ENCODE peak calls at places on chromosome 13, in four cellular contexts. One of them, this sample, is unnamed.

GRCh38 chr13:85093808-85094207 is 705.4 kb downstream of the SLITRK6 start:
- DNase-seq in mesendoderm: peak
- DNase-seq in neuronal stem cell: no peak
- DNase-seq in IMR-90: no peak
- DNase-seq in this sample: peak

GRCh38 chr13:73138967-73139491 is 80.2 kb downstream of the KLF5 start:
- DNase-seq in mesendoderm: no peak
- DNase-seq in IMR-90: no peak
- DNase-seq in neuronal stem cell: no peak
- DNase-seq in this sample: peak

GRCh38 chr13:101242720-101243119 is 173.6 kb downstream of the NALCN start:
- DNase-seq in IMR-90: peak
- DNase-seq in neuronal stem cell: no peak
- DNase-seq in mesendoderm: no peak
- DNase-seq in this sample: no peak

GRCh38 chr13:102940143-102940542 is 94.3 kb downstream of the ERCC5 start:
- DNase-seq in mesendoderm: peak
- DNase-seq in IMR-90: no peak
- DNase-seq in neuronal stem cell: no peak
- DNase-seq in this sample: no peak

GRCh38 chr13:49669735-49670309 is 21.5 kb downstream of the EBPL start:
- DNase-seq in IMR-90: peak
- DNase-seq in neuronal stem cell: peak
- DNase-seq in mesendoderm: peak
- DNase-seq in this sample: peak

GRCh38 chr13:31670831-31671617 is 68.3 kb upstream of the RXFP2 start:
- DNase-seq in mesendoderm: no peak
- DNase-seq in IMR-90: no peak
- DNase-seq in neuronal stem cell: no peak
- DNase-seq in this sample: no peak

GRCh38 chr13:78875792-78876580 is 217.0 kb upstream of the OBI1 start:
- DNase-seq in neuronal stem cell: no peak
- DNase-seq in IMR-90: no peak
- DNase-seq in mesendoderm: peak
- DNase-seq in this sample: no peak

GRCh38 chr13:95485045-95485517 is 67.4 kb upstream of the CLDN10 start:
- DNase-seq in neuronal stem cell: no peak
- DNase-seq in mesendoderm: peak
- DNase-seq in IMR-90: peak
- DNase-seq in this sample: peak

GRCh38 chr13:92122454-92122853 is 724.0 kb downstream of the GPC5 start:
- DNase-seq in neuronal stem cell: no peak
- DNase-seq in IMR-90: no peak
- DNase-seq in mesendoderm: no peak
- DNase-seq in this sample: peak

GRCh38 chr13:101157261-101157660 is 259.0 kb downstream of the NALCN start:
- DNase-seq in mesendoderm: peak
- DNase-seq in IMR-90: no peak
- DNase-seq in neuronal stem cell: no peak
- DNase-seq in this sample: no peak

GRCh38 chr13:23899555-23899954 is 2.3 kb upstream of the C1QTNF9B start:
- DNase-seq in neuronal stem cell: no peak
- DNase-seq in mesendoderm: no peak
- DNase-seq in IMR-90: peak
- DNase-seq in this sample: peak

GRCh38 chr13:44331912-44332840 is 41.4 kb upstream of the SERP2 start:
- DNase-seq in mesendoderm: no peak
- DNase-seq in neuronal stem cell: no peak
- DNase-seq in IMR-90: peak
- DNase-seq in this sample: no peak

GRCh38 chr13:113592571-113592970 is 8.0 kb downstream of the TFDP1 start:
- DNase-seq in mesendoderm: no peak
- DNase-seq in IMR-90: no peak
- DNase-seq in neuronal stem cell: no peak
- DNase-seq in this sample: no peak

GRCh38 chr13:50712469-50712868 is 131.0 kb downstream of the DLEU7 start:
- DNase-seq in mesendoderm: no peak
- DNase-seq in neuronal stem cell: no peak
- DNase-seq in IMR-90: no peak
- DNase-seq in this sample: no peak

GRCh38 chr13:80666782-80667537 is 326.0 kb upstream of the SPRY2 start:
- DNase-seq in IMR-90: no peak
- DNase-seq in neuronal stem cell: no peak
- DNase-seq in mesendoderm: no peak
- DNase-seq in this sample: no peak

GRCh38 chr13:43916828-43917227 is 37.1 kb downstream of the LACC1 start:
- DNase-seq in neuronal stem cell: no peak
- DNase-seq in mesendoderm: no peak
- DNase-seq in IMR-90: no peak
- DNase-seq in this sample: no peak

GRCh38 chr13:32195713-32196112 is 119.5 kb downstream of the ZAR1L start:
- DNase-seq in mesendoderm: no peak
- DNase-seq in neuronal stem cell: no peak
- DNase-seq in IMR-90: no peak
- DNase-seq in this sample: peak

GRCh38 chr13:27273658-27274425 is 3.2 kb downstream of the RASL11A start:
- DNase-seq in IMR-90: peak
- DNase-seq in neuronal stem cell: no peak
- DNase-seq in mesendoderm: no peak
- DNase-seq in this sample: no peak

GRCh38 chr13:51785592-51786424 is 18.2 kb downstream of the DHRS12 start:
- DNase-seq in mesendoderm: peak
- DNase-seq in IMR-90: peak
- DNase-seq in neuronal stem cell: no peak
- DNase-seq in this sample: peak

GRCh38 chr13:26050568-26051230 is 1.1 kb downstream of the SHISA2 start:
- DNase-seq in IMR-90: no peak
- DNase-seq in neuronal stem cell: peak
- DNase-seq in mesendoderm: peak
- DNase-seq in this sample: peak

GRCh38 chr13:27182844-27183497 is 11.4 kb upstream of the USP12 start:
- DNase-seq in neuronal stem cell: no peak
- DNase-seq in IMR-90: peak
- DNase-seq in mesendoderm: peak
- DNase-seq in this sample: peak

GRCh38 chr13:93116809-93117208 is 109.8 kb upstream of the GPC6 start:
- DNase-seq in mesendoderm: peak
- DNase-seq in IMR-90: no peak
- DNase-seq in neuronal stem cell: no peak
- DNase-seq in this sample: no peak

GRCh38 chr13:106612688-106613087 is 44.8 kb upstream of the ARGLU1 start:
- DNase-seq in IMR-90: peak
- DNase-seq in neuronal stem cell: no peak
- DNase-seq in mesendoderm: no peak
- DNase-seq in this sample: no peak
- H3K23ac ChIP-seq in IMR-90: no peak
- H3K23ac ChIP-seq in neuronal stem cell: no peak
- H3K23ac ChIP-seq in mesendoderm: no peak
- H3K23ac ChIP-seq in this sample: no peak

GRCh38 chr13:28316129-28316528 is 177.8 kb downstream of the PAN3 start:
- DNase-seq in mesendoderm: no peak
- DNase-seq in IMR-90: no peak
- DNase-seq in neuronal stem cell: no peak
- DNase-seq in this sample: no peak
- H4K8ac ChIP-seq in mesendoderm: no peak
- H4K8ac ChIP-seq in IMR-90: no peak
- H4K8ac ChIP-seq in neuronal stem cell: no peak
- H4K8ac ChIP-seq in this sample: peak

GRCh38 chr13:39536274-39536673 is 66.7 kb downstream of the LHFPL6 start:
- DNase-seq in mesendoderm: no peak
- DNase-seq in IMR-90: no peak
- DNase-seq in neuronal stem cell: no peak
- DNase-seq in this sample: no peak

GRCh38 chr13:39527301-39527700 is 75.7 kb downstream of the LHFPL6 start:
- DNase-seq in neuronal stem cell: no peak
- DNase-seq in mesendoderm: no peak
- DNase-seq in IMR-90: no peak
- DNase-seq in this sample: no peak

GRCh38 chr13:39527961-39528720 is 74.9 kb downstream of the LHFPL6 start:
- DNase-seq in mesendoderm: peak
- DNase-seq in IMR-90: peak
- DNase-seq in neuronal stem cell: no peak
- DNase-seq in this sample: peak

GRCh38 chr13:39530996-39531395 is 72.0 kb downstream of the LHFPL6 start:
- DNase-seq in IMR-90: peak
- DNase-seq in neuronal stem cell: no peak
- DNase-seq in mesendoderm: no peak
- DNase-seq in this sample: no peak

GRCh38 chr13:39531646-39532045 is 71.3 kb downstream of the LHFPL6 start:
- DNase-seq in mesendoderm: no peak
- DNase-seq in neuronal stem cell: no peak
- DNase-seq in IMR-90: peak
- DNase-seq in this sample: no peak
- H3K9ac ChIP-seq in mesendoderm: no peak
- H3K9ac ChIP-seq in neuronal stem cell: no peak
- H3K9ac ChIP-seq in IMR-90: no peak
- H3K9ac ChIP-seq in this sample: no peak

GRCh38 chr13:42873081-42873480 is 91.7 kb downstream of the FAM216B start:
- DNase-seq in IMR-90: peak
- DNase-seq in neuronal stem cell: no peak
- DNase-seq in mesendoderm: no peak
- DNase-seq in this sample: no peak
- H3K23ac ChIP-seq in IMR-90: no peak
- H3K23ac ChIP-seq in neuronal stem cell: no peak
- H3K23ac ChIP-seq in mesendoderm: no peak
- H3K23ac ChIP-seq in this sample: no peak

GRCh38 chr13:99051768-99052455 is 74.0 kb upstream of the DOCK9 start:
- DNase-seq in IMR-90: no peak
- DNase-seq in mesendoderm: no peak
- DNase-seq in neuronal stem cell: no peak
- DNase-seq in this sample: no peak
- H4K8ac ChIP-seq in IMR-90: no peak
- H4K8ac ChIP-seq in mesendoderm: no peak
- H4K8ac ChIP-seq in neuronal stem cell: no peak
- H4K8ac ChIP-seq in this sample: no peak

DNA sequence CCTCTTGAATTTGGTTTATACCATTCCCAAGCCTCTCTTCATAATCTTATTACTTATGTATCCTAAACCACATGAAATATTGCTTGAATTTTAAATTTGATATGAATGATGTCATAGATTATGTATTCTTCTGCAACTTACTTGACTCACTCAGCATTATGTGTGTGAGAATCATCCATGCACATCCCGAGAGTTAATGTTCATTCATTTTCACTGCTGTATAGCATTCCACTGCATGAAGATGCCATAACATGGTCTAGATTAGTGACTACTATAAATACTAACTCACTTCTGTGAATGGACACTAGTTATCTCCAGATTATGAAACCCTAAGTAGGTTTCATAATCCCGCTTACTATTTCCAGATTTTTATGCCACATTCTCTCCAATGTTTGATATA is 25.0 kb upstream of the RAP2A start:
- DNase-seq in mesendoderm: no peak
- DNase-seq in neuronal stem cell: no peak
- DNase-seq in IMR-90: no peak
- DNase-seq in this sample: no peak
- H3K9ac ChIP-seq in mesendoderm: no peak
- H3K9ac ChIP-seq in neuronal stem cell: no peak
- H3K9ac ChIP-seq in IMR-90: no peak
- H3K9ac ChIP-seq in this sample: no peak

GRCh38 chr13:33349314-33349995 is 63.9 kb upstream of the STARD13 start:
- DNase-seq in mesendoderm: peak
- DNase-seq in IMR-90: no peak
- DNase-seq in neuronal stem cell: peak
- DNase-seq in this sample: no peak

GRCh38 chr13:33352023-33352422 is 66.5 kb upstream of the STARD13 start:
- DNase-seq in IMR-90: no peak
- DNase-seq in mesendoderm: no peak
- DNase-seq in neuronal stem cell: no peak
- DNase-seq in this sample: no peak

GRCh38 chr13:33351324-33351723 is 65.8 kb upstream of the STARD13 start:
- DNase-seq in IMR-90: peak
- DNase-seq in neuronal stem cell: no peak
- DNase-seq in mesendoderm: no peak
- DNase-seq in this sample: no peak

GRCh38 chr13:33348366-33348765 is 62.8 kb upstream of the STARD13 start:
- DNase-seq in IMR-90: peak
- DNase-seq in mesendoderm: no peak
- DNase-seq in neuronal stem cell: no peak
- DNase-seq in this sample: no peak

DNA sequence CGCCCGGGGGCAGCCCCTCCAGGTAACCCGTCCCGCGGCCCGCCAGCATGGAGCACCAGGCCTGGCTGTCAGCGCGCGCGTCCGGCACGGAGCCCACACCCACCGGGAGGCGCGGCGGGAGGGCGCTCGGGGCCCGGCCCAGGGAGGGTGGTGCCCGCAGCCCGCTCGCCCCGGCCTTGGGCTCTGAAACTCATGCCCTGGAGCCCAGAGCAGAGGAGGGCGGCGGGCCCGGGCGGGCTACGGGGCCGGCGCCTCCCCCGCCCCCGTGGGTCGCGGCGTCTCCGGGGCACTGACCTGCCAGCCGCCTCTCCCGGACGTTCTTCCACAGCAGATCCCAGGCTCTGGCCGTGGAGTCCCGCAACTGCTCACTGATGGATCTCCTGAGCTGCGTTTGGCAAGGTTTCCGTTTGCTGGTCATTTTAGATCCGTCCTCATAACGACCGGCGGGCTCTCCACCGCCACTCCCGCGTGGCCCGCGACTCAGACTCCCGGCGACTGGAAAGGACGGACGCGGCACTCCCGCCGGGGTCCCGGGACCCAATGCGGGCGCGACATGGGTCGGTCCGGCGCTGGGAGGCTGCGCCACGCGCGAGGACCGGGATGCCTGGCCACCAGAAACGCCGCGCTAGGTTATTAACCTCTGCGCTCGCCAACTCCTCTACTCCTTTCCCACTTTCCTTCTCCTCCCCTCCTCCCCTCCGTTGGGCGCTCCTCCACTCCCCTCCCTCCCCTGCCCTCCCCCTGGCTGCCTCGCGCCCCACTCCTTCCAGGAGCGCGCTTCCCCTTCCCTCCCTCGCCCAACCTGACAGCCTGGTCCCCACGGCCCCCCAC is 64.7 kb upstream of the STARD13 start:
- DNase-seq in mesendoderm: peak
- DNase-seq in neuronal stem cell: peak
- DNase-seq in IMR-90: peak
- DNase-seq in this sample: no peak
- H3K23ac ChIP-seq in mesendoderm: no peak
- H3K23ac ChIP-seq in neuronal stem cell: no peak
- H3K23ac ChIP-seq in IMR-90: peak
- H3K23ac ChIP-seq in this sample: no peak